ENCODE peak calls at places on chromosome 21, in seven cellular contexts. Y, I, F, U, D, C and W are unnamed samples.

GRCh38 chr21:38925923-38926322 is 120.2 kb downstream of the ETS2 start:
- DNase-seq in D (no peak), F (peak; percentile 41), I (peak; percentile 87), C (no peak), U (no peak), Y (peak; percentile 87), W (peak; percentile 93)

GRCh38 chr21:29145354-29145782 is 14.9 kb downstream of the MAP3K7CL start:
- DNase-seq in F (peak; percentile 96), I (peak; percentile 97), Y (peak; percentile 99), U (no peak), D (no peak), C (no peak), W (peak; percentile 99)

GRCh38 chr21:25929859-25930520 is 195.2 kb downstream of the GABPA start:
- DNase-seq in F (no peak), D (no peak), C (no peak), Y (peak; percentile 88), I (no peak), U (no peak), W (peak; percentile 85)

GRCh38 chr21:30104246-30104645 is 62.4 kb downstream of the CLDN17 start:
- DNase-seq in I (peak; percentile 5), U (no peak), D (no peak), Y (no peak), F (no peak), C (no peak), W (no peak)

GRCh38 chr21:43287974-43288755 is 119.4 kb downstream of the CRYAA start:
- DNase-seq in Y (peak; percentile 80), D (no peak), U (no peak), C (no peak), I (peak; percentile 78), F (no peak), W (peak; percentile 54)

GRCh38 chr21:39842741-39843146 is 24.5 kb upstream of the PCP4 start:
- DNase-seq in Y (no peak), F (peak; percentile 13), C (no peak), D (no peak), U (peak; percentile 76), I (no peak), W (no peak)

GRCh38 chr21:41729701-41730368 is 37.0 kb downstream of the RIPK4 start:
- DNase-seq in I (no peak), D (no peak), C (no peak), U (no peak), F (no peak), Y (no peak), W (no peak)

GRCh38 chr21:46067505-46068201 is 30.3 kb upstream of the COL6A2 start:
- DNase-seq in I (no peak), U (no peak), D (no peak), F (no peak), Y (no peak), C (no peak), W (no peak)

GRCh38 chr21:41761211-41762181 is 5.4 kb downstream of the RIPK4 start:
- DNase-seq in C (no peak), I (peak; percentile 98), U (no peak), D (no peak), F (no peak), Y (peak; percentile 25), W (peak; percentile 30)

GRCh38 chr21:32007461-32007860 is 134.6 kb downstream of the HUNK start:
- DNase-seq in F (peak; percentile 74), Y (no peak), I (peak; percentile 53), C (no peak), U (no peak), D (no peak), W (no peak)

GRCh38 chr21:45854702-45855247 is 126.8 kb upstream of the COL6A1 start:
- DNase-seq in U (no peak), F (no peak), I (no peak), Y (no peak), D (no peak), C (no peak), W (no peak)

GRCh38 chr21:43306911-43307676 is 119.8 kb downstream of the SIK1 start:
- DNase-seq in F (peak; percentile 80), U (no peak), D (no peak), I (peak; percentile 65), Y (peak; percentile 94), C (no peak), W (peak; percentile 98)

GRCh38 chr21:42924433-42924751 is 1.0 kb downstream of the ERVH48-1 start:
- DNase-seq in D (no peak), I (no peak), F (no peak), U (no peak), Y (no peak), C (no peak), W (no peak)

GRCh38 chr21:38591138-38591537 is 92.9 kb upstream of the ERG start:
- DNase-seq in Y (no peak), C (no peak), D (no peak), I (no peak), F (no peak), U (no peak), W (no peak)

GRCh38 chr21:26432410-26432809 is 140.7 kb downstream of the CYYR1 start:
- DNase-seq in F (no peak), I (no peak), D (no peak), U (no peak), Y (no peak), C (no peak), W (no peak)

GRCh38 chr21:36647279-36648093 is 51.4 kb upstream of the SIM2 start:
- DNase-seq in I (peak; percentile 89), F (peak; percentile 22), U (no peak), D (no peak), Y (peak; percentile 86), C (no peak), W (peak; percentile 80)

GRCh38 chr21:39182484-39183271 is 573 bp downstream of the PSMG1 start:
- DNase-seq in I (peak; percentile 25), F (peak; percentile 27), U (peak; percentile 52), C (no peak), D (no peak), Y (no peak), W (peak; percentile 43)

GRCh38 chr21:45127937-45128336 is 53.6 kb downstream of the ADARB1 start:
- DNase-seq in U (no peak), I (no peak), C (no peak), Y (no peak), D (no peak), F (no peak), W (no peak)

GRCh38 chr21:35048183-35048601 is 910 bp downstream of the RUNX1 start:
- DNase-seq in U (peak; percentile 51), C (no peak), F (no peak), I (peak; percentile 46), Y (peak; percentile 63), D (no peak), W (peak; percentile 77)

GRCh38 chr21:36330904-36331303 is 10.9 kb downstream of the MORC3 start:
- DNase-seq in F (peak; percentile 70), Y (peak; percentile 57), C (peak; percentile 19), I (peak; percentile 62), U (peak; percentile 70), D (peak; percentile 31), W (peak; percentile 46)

GRCh38 chr21:16195896-16196443 is 466.2 kb downstream of the USP25 start:
- DNase-seq in F (no peak), D (no peak), U (peak; percentile 20), I (no peak), C (no peak), Y (peak; percentile 69), W (peak; percentile 64)

GRCh38 chr21:15943009-15943666 is 213.4 kb downstream of the USP25 start:
- DNase-seq in I (peak; percentile 85), F (peak; percentile 74), D (no peak), U (no peak), C (no peak), Y (peak; percentile 55), W (no peak)

GRCh38 chr21:16424331-16424749 is 694.6 kb downstream of the USP25 start:
- DNase-seq in C (no peak), F (no peak), I (no peak), Y (peak; percentile 60), U (no peak), D (no peak), W (peak; percentile 57)

GRCh38 chr21:46217511-46218196 is 10.9 kb downstream of the LSS start:
- DNase-seq in F (no peak), D (no peak), Y (no peak), C (no peak), I (no peak), U (no peak), W (no peak)

GRCh38 chr21:41605178-41605933 is 97.4 kb upstream of the TMPRSS2 start:
- DNase-seq in C (no peak), I (peak; percentile 55), U (no peak), F (no peak), Y (no peak), D (no peak), W (no peak)

GRCh38 chr21:31557956-31558838 is 101.3 kb upstream of the SOD1 start:
- DNase-seq in F (no peak), I (peak; percentile 8), Y (no peak), D (peak; percentile 15), U (peak; percentile 81), C (no peak), W (peak; percentile 24)

GRCh38 chr21:43923391-43923790 is 58.4 kb downstream of the AGPAT3 start:
- DNase-seq in Y (peak; percentile 37), D (no peak), I (no peak), F (no peak), U (no peak), C (no peak), W (peak; percentile 64)

GRCh38 chr21:42796327-42797062 is 82.8 kb downstream of the WDR4 start:
- DNase-seq in U (no peak), I (no peak), C (no peak), F (no peak), D (no peak), Y (no peak), W (no peak)

GRCh38 chr21:45514311-45515021 is 27.8 kb downstream of the SLC19A1 start:
- DNase-seq in C (no peak), F (no peak), Y (no peak), D (no peak), U (no peak), I (no peak), W (no peak)

GRCh38 chr21:42636535-42636914 is 16.9 kb upstream of the PDE9A start:
- DNase-seq in C (no peak), F (no peak), I (peak; percentile 39), U (no peak), Y (peak; percentile 38), D (no peak), W (no peak)

GRCh38 chr21:43740497-43741156 is 21.7 kb downstream of the PDXK start:
- DNase-seq in Y (peak; percentile 42), D (no peak), U (peak; percentile 63), F (no peak), C (no peak), I (no peak), W (peak; percentile 50)

GRCh38 chr21:44521928-44522752 is 17.9 kb downstream of the KRTAP10-1 start:
- DNase-seq in U (no peak), D (no peak), Y (no peak), C (no peak), F (no peak), I (no peak), W (no peak)

GRCh38 chr21:43305336-43305665 is 121.6 kb downstream of the SIK1 start:
- DNase-seq in I (no peak), C (no peak), D (no peak), Y (no peak), U (no peak), F (no peak), W (no peak)

GRCh38 chr21:35861656-35862055 is 198.7 kb downstream of the SETD4 start:
- DNase-seq in C (no peak), Y (no peak), I (peak; percentile 47), D (no peak), U (no peak), F (no peak), W (no peak)

GRCh38 chr21:17451364-17451869 is 61.4 kb upstream of the CXADR start:
- DNase-seq in Y (peak; percentile 38), C (no peak), F (peak; percentile 64), U (no peak), I (peak; percentile 45), D (no peak), W (peak; percentile 10)

GRCh38 chr21:15065381-15066230 is 806 bp upstream of the NRIP1 start:
- DNase-seq in Y (peak; percentile 87), I (peak; percentile 76), C (peak; percentile 62), F (peak; percentile 49), U (peak; percentile 95), D (peak; percentile 62), W (peak; percentile 88)